ENCODE peak calls at places on chromosomes 16 and 17, in four cellular contexts. S is posterior cingulate gyrus; W is stimulated activated CD8-positive, alpha-beta memory T cell treated with anti-CD3 and anti-CD28 coated beads, Interleukin-12 subunit alpha, Interleukin-12 subunit beta, amount 100 ng/mL, for 4 hours; G is ureter. F is an unnamed sample.

GRCh38 chr17:75487351-75488070 is 27.8 kb downstream of the CASKIN2 start:
- DNase-seq in S (peak), W (peak), G (no peak), F (no peak)

GRCh38 chr16:56715128-56715527 is 14.8 kb upstream of the NUP93 start:
- DNase-seq in S (no peak), W (no peak), G (no peak), F (no peak)

GRCh38 chr17:44084131-44084538 is 13.6 kb downstream of the G6PC3 start:
- DNase-seq in S (no peak), W (no peak), G (no peak), F (no peak)

GRCh38 chr16:88068476-88069396 is 117.5 kb downstream of the BANP start:
- DNase-seq in S (no peak), W (no peak), G (no peak), F (no peak)

GRCh38 chr17:47652570-47652969 is 2.9 kb downstream of the KPNB1 start:
- DNase-seq in S (no peak), W (no peak), G (no peak), F (no peak)

GRCh38 chr17:41738077-41738800 is 3.8 kb upstream of the HAP1 start:
- DNase-seq in S (peak), W (peak), G (peak), F (peak)

GRCh38 chr17:44014133-44014436 is 678 bp downstream of the TMEM101 start:
- DNase-seq in S (peak), W (no peak), G (no peak), F (no peak)

GRCh38 chr17:4276514-4276913 is 12.7 kb upstream of the ANKFY1 start:
- DNase-seq in S (no peak), W (no peak), G (no peak), F (no peak)

GRCh38 chr17:78515480-78515879 is 61.7 kb downstream of the DNAH17 start:
- DNase-seq in S (peak), W (no peak), G (no peak), F (no peak)

GRCh38 chr17:34998205-34998604 is 17.9 kb downstream of the LIG3 start:
- DNase-seq in S (peak), W (peak), G (peak), F (peak)

GRCh38 chr17:83056583-83057396 is 22.6 kb upstream of the METRNL start:
- DNase-seq in S (peak), W (no peak), G (peak), F (peak)

GRCh38 chr17:62818491-62818890 is 10.4 kb upstream of the MARCHF10 start:
- DNase-seq in S (no peak), W (no peak), G (no peak), F (peak)

GRCh38 chr17:40542562-40543411 is 22.5 kb downstream of the CCR7 start:
- DNase-seq in S (peak), W (no peak), G (peak), F (peak)

GRCh38 chr16:9438991-9439390 is 347.5 kb downstream of the HAPSTR1 start:
- DNase-seq in S (no peak), W (no peak), G (no peak), F (no peak)

GRCh38 chr17:549197-550040 is 165.2 kb downstream of the VPS53 start:
- DNase-seq in S (no peak), W (no peak), G (no peak), F (no peak)

GRCh38 chr17:57900991-57901743 is 51.3 kb upstream of the MRPS23 start:
- DNase-seq in S (no peak), W (no peak), G (peak), F (no peak)

GRCh38 chr17:42325026-42325425 is 36.7 kb downstream of the STAT5A start:
- DNase-seq in S (peak), W (no peak), G (no peak), F (no peak)

GRCh38 chr17:14228903-14229302 is 7.8 kb downstream of the CDRT15 start:
- DNase-seq in S (no peak), W (no peak), G (no peak), F (no peak)

GRCh38 chr16:86576591-86577313 is 1.6 kb upstream of the FOXL1 start:
- DNase-seq in S (no peak), W (no peak), G (no peak), F (no peak)

GRCh38 chr16:72371307-72372081 is 199.5 kb upstream of the PMFBP1 start:
- DNase-seq in S (no peak), W (no peak), G (no peak), F (no peak)

GRCh38 chr17:32104158-32104557 is 38.1 kb upstream of the RHOT1 start:
- DNase-seq in S (no peak), W (no peak), G (no peak), F (no peak)

GRCh38 chr17:55318715-55319487 is 54.1 kb downstream of the HLF start:
- DNase-seq in S (no peak), W (no peak), G (no peak), F (no peak)

GRCh38 chr16:19236561-19236960 is 49.0 kb upstream of the CLEC19A start:
- DNase-seq in S (no peak), W (no peak), G (no peak), F (no peak)

GRCh38 chr16:426906-427249 is 1.4 kb downstream of the RAB11FIP3 start:
- DNase-seq in S (peak), W (no peak), G (no peak), F (no peak)

GRCh38 chr17:78241277-78242023 is 10.0 kb downstream of the TMEM235 start:
- DNase-seq in S (peak), W (no peak), G (no peak), F (no peak)

GRCh38 chr17:20266806-20267458 is 200.4 kb downstream of the LGALS9B start:
- DNase-seq in S (no peak), W (no peak), G (no peak), F (no peak)

GRCh38 chr17:31413871-31414589 is 22.6 kb downstream of the RAB11FIP4 start:
- DNase-seq in S (peak), W (no peak), G (no peak), F (no peak)

GRCh38 chr17:2706911-2707510 is 4.6 kb downstream of the CLUH start:
- DNase-seq in S (peak), W (no peak), G (no peak), F (no peak)

GRCh38 chr17:73271078-73271477 is 9.4 kb upstream of the CPSF4L start:
- DNase-seq in S (peak), W (no peak), G (no peak), F (no peak)

GRCh38 chr17:44637066-44637465 is 19.2 kb upstream of the MEIOC start:
- DNase-seq in S (no peak), W (no peak), G (no peak), F (no peak)

GRCh38 chr16:89448656-89449055 is 41.7 kb downstream of the ANKRD11 start:
- DNase-seq in S (no peak), W (no peak), G (no peak), F (no peak)

GRCh38 chr17:47678196-47678595 is 15.8 kb upstream of the TBKBP1 start:
- DNase-seq in S (no peak), W (no peak), G (no peak), F (no peak)

GRCh38 chr17:82330322-82331239 is 3.0 kb downstream of the SECTM1 start:
- DNase-seq in S (no peak), W (no peak), G (no peak), F (no peak)

GRCh38 chr17:40651939-40652338 is 4.3 kb upstream of the SMARCE1 start:
- DNase-seq in S (no peak), W (no peak), G (no peak), F (no peak)

GRCh38 chr16:87731607-87732006 is 34.2 kb downstream of the KLHDC4 start:
- DNase-seq in S (no peak), W (no peak), G (no peak), F (no peak)

GRCh38 chr17:80984749-80985148 is 6.9 kb upstream of the CHMP6 start:
- DNase-seq in S (no peak), W (no peak), G (no peak), F (no peak)

GRCh38 chr16:89588413-89589109 is 13.0 kb downstream of the CPNE7 start:
- DNase-seq in S (peak), W (no peak), G (no peak), F (no peak)

GRCh38 chr17:57528084-57528451 is 217.0 kb downstream of the CCDC182 start:
- DNase-seq in S (peak), W (no peak), G (no peak), F (no peak)

GRCh38 chr16:49859139-49859947 is 3.4 kb upstream of the ZNF423 start:
- DNase-seq in S (no peak), W (no peak), G (peak), F (peak)